ENCODE peak calls at places on chromosomes 2 and 18, in eight cellular contexts. One of them, this sample, is unnamed.

GRCh38 chr2:180085144-180085543 is 78.0 kb upstream of the CWC22 start:
- DNase-seq in IMR-90: no peak
- DNase-seq in AG04449: no peak
- DNase-seq in cardiac muscle cell: no peak
- DNase-seq in hepatocyte: no peak
- DNase-seq in HepG2: no peak
- DNase-seq in lower lobe of right lung: no peak
- DNase-seq in spleen: no peak
- DNase-seq in this sample: no peak

GRCh38 chr18:26405190-26405781 is 143.1 kb downstream of the KCTD1 start:
- DNase-seq in hepatocyte: peak; percentile 51
- DNase-seq in spleen: no peak
- DNase-seq in cardiac muscle cell: peak; percentile 58
- DNase-seq in IMR-90: peak; percentile 53
- DNase-seq in AG04449: no peak
- DNase-seq in HepG2: peak; percentile 30
- DNase-seq in lower lobe of right lung: no peak
- DNase-seq in this sample: peak; percentile 56

GRCh38 chr2:106189325-106189724 is 4.8 kb downstream of the UXS1 start:
- DNase-seq in IMR-90: no peak
- DNase-seq in HepG2: no peak
- DNase-seq in hepatocyte: no peak
- DNase-seq in spleen: no peak
- DNase-seq in lower lobe of right lung: no peak
- DNase-seq in AG04449: no peak
- DNase-seq in cardiac muscle cell: no peak
- DNase-seq in this sample: no peak

GRCh38 chr18:35528749-35529274 is 31.1 kb upstream of the INO80C start:
- DNase-seq in hepatocyte: no peak
- DNase-seq in HepG2: no peak
- DNase-seq in AG04449: no peak
- DNase-seq in lower lobe of right lung: no peak
- DNase-seq in IMR-90: no peak
- DNase-seq in cardiac muscle cell: no peak
- DNase-seq in spleen: no peak
- DNase-seq in this sample: no peak

GRCh38 chr2:191638079-191638801 is 39.7 kb upstream of the NABP1 start:
- DNase-seq in lower lobe of right lung: no peak
- DNase-seq in IMR-90: no peak
- DNase-seq in AG04449: no peak
- DNase-seq in cardiac muscle cell: no peak
- DNase-seq in HepG2: peak; percentile 68
- DNase-seq in spleen: no peak
- DNase-seq in hepatocyte: peak; percentile 33
- DNase-seq in this sample: no peak

GRCh38 chr2:176123483-176123843 is 944 bp downstream of the HOXD9 start:
- DNase-seq in lower lobe of right lung: no peak
- DNase-seq in HepG2: no peak
- DNase-seq in IMR-90: no peak
- DNase-seq in AG04449: no peak
- DNase-seq in cardiac muscle cell: no peak
- DNase-seq in hepatocyte: no peak
- DNase-seq in spleen: no peak
- DNase-seq in this sample: no peak

GRCh38 chr2:134232461-134232860 is 21.4 kb upstream of the MGAT5 start:
- DNase-seq in IMR-90: no peak
- DNase-seq in spleen: no peak
- DNase-seq in HepG2: no peak
- DNase-seq in hepatocyte: no peak
- DNase-seq in lower lobe of right lung: no peak
- DNase-seq in cardiac muscle cell: no peak
- DNase-seq in AG04449: no peak
- DNase-seq in this sample: no peak

GRCh38 chr2:67923696-67924095 is 139.1 kb downstream of the C1D start:
- DNase-seq in AG04449: no peak
- DNase-seq in hepatocyte: no peak
- DNase-seq in lower lobe of right lung: no peak
- DNase-seq in IMR-90: no peak
- DNase-seq in spleen: no peak
- DNase-seq in HepG2: no peak
- DNase-seq in cardiac muscle cell: peak; percentile 29
- DNase-seq in this sample: peak; percentile 29

GRCh38 chr2:68765739-68766377 is 31.2 kb downstream of the ARHGAP25 start:
- DNase-seq in lower lobe of right lung: no peak
- DNase-seq in spleen: no peak
- DNase-seq in HepG2: no peak
- DNase-seq in hepatocyte: no peak
- DNase-seq in AG04449: no peak
- DNase-seq in IMR-90: peak; percentile 75
- DNase-seq in cardiac muscle cell: peak; percentile 34
- DNase-seq in this sample: peak; percentile 60

GRCh38 chr2:31387850-31388249 is 26.7 kb downstream of the XDH start:
- DNase-seq in hepatocyte: no peak
- DNase-seq in AG04449: no peak
- DNase-seq in HepG2: no peak
- DNase-seq in cardiac muscle cell: no peak
- DNase-seq in spleen: no peak
- DNase-seq in IMR-90: no peak
- DNase-seq in lower lobe of right lung: no peak
- DNase-seq in this sample: no peak

GRCh38 chr18:56550121-56550520 is 88.3 kb downstream of the TXNL1 start:
- DNase-seq in IMR-90: no peak
- DNase-seq in hepatocyte: no peak
- DNase-seq in cardiac muscle cell: peak; percentile 45
- DNase-seq in AG04449: no peak
- DNase-seq in lower lobe of right lung: no peak
- DNase-seq in spleen: no peak
- DNase-seq in HepG2: no peak
- DNase-seq in this sample: peak; percentile 42

GRCh38 chr18:74478876-74479275 is 17.3 kb upstream of the CNDP2 start:
- DNase-seq in hepatocyte: no peak
- DNase-seq in IMR-90: no peak
- DNase-seq in lower lobe of right lung: no peak
- DNase-seq in AG04449: no peak
- DNase-seq in spleen: no peak
- DNase-seq in cardiac muscle cell: no peak
- DNase-seq in HepG2: no peak
- DNase-seq in this sample: no peak

GRCh38 chr18:9997711-9998110 is 83.9 kb downstream of the VAPA start:
- DNase-seq in cardiac muscle cell: no peak
- DNase-seq in AG04449: no peak
- DNase-seq in hepatocyte: no peak
- DNase-seq in lower lobe of right lung: no peak
- DNase-seq in spleen: no peak
- DNase-seq in HepG2: no peak
- DNase-seq in IMR-90: no peak
- DNase-seq in this sample: no peak

GRCh38 chr2:114729025-114729424 is 286.6 kb downstream of the DPP10 start:
- DNase-seq in lower lobe of right lung: no peak
- DNase-seq in HepG2: peak; percentile 12
- DNase-seq in spleen: no peak
- DNase-seq in cardiac muscle cell: no peak
- DNase-seq in IMR-90: no peak
- DNase-seq in AG04449: no peak
- DNase-seq in hepatocyte: peak; percentile 36
- DNase-seq in this sample: no peak
- TF ChIP-seq CTCF in lower lobe of right lung: peak; percentile 23
- TF ChIP-seq CTCF in HepG2: peak; percentile 58
- TF ChIP-seq CTCF in spleen: no peak
- TF ChIP-seq CTCF in cardiac muscle cell: no peak
- TF ChIP-seq CTCF in IMR-90: no peak
- TF ChIP-seq CTCF in AG04449: no peak
- TF ChIP-seq CTCF in hepatocyte: peak; percentile 57
- TF ChIP-seq CTCF in this sample: no peak

GRCh38 chr2:169478339-169478738 is 955 bp upstream of the BBS5 start:
- DNase-seq in HepG2: peak; percentile 28
- DNase-seq in AG04449: no peak
- DNase-seq in hepatocyte: no peak
- DNase-seq in cardiac muscle cell: peak; percentile 65
- DNase-seq in IMR-90: peak; percentile 58
- DNase-seq in lower lobe of right lung: peak; percentile 50
- DNase-seq in spleen: no peak
- DNase-seq in this sample: peak; percentile 76

GRCh38 chr2:169480079-169480465 is 778 bp downstream of the BBS5 start:
- DNase-seq in hepatocyte: no peak
- DNase-seq in AG04449: no peak
- DNase-seq in HepG2: no peak
- DNase-seq in spleen: no peak
- DNase-seq in IMR-90: peak; percentile 10
- DNase-seq in lower lobe of right lung: no peak
- DNase-seq in cardiac muscle cell: peak; percentile 24
- DNase-seq in this sample: peak; percentile 25

GRCh38 chr2:169479257-169480078 is at the start of gene BBS5:
- DNase-seq in lower lobe of right lung: peak; percentile 90
- DNase-seq in cardiac muscle cell: peak; percentile 92
- DNase-seq in spleen: peak; percentile 95
- DNase-seq in HepG2: peak; percentile 64
- DNase-seq in hepatocyte: peak; percentile 88
- DNase-seq in AG04449: peak; percentile 41
- DNase-seq in IMR-90: peak; percentile 87
- DNase-seq in this sample: peak; percentile 88

GRCh38 chr2:169476459-169476858 is 2.8 kb upstream of the BBS5 start:
- DNase-seq in spleen: no peak
- DNase-seq in lower lobe of right lung: no peak
- DNase-seq in hepatocyte: no peak
- DNase-seq in HepG2: peak; percentile 62
- DNase-seq in IMR-90: peak; percentile 61
- DNase-seq in AG04449: no peak
- DNase-seq in cardiac muscle cell: no peak
- DNase-seq in this sample: peak; percentile 28

DNA sequence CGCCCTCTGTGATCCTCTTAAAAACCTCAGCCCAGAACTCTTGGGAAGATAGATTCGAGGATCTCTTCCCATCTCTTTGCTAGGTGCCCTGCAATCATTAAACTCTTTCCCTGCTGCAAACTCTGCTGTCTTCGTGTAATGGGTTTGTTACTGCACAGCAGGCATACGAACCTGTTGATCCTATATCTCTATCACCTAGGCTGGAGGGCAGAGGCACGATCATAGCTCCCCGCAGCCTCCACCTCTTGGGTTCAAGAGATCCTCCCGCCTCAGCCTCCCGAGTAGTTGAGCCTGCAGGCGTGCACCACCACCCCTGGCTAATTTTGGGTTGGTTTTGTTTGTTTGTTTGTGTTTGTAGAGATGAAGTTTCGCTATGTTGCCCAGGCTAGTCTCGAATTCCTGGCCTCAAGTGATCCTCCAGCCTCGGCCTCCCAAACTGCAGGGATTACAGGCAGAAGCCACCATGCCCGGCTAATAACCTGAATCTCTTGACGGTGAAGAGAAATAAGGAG is 493 bp upstream of the BBS5 start:
- DNase-seq in cardiac muscle cell: no peak
- DNase-seq in AG04449: no peak
- DNase-seq in HepG2: no peak
- DNase-seq in lower lobe of right lung: no peak
- DNase-seq in IMR-90: no peak
- DNase-seq in spleen: no peak
- DNase-seq in hepatocyte: no peak
- DNase-seq in this sample: no peak
- H3K4me3 ChIP-seq in cardiac muscle cell: peak overlapping the region; percentile 48
- H3K4me3 ChIP-seq in AG04449: peak overlapping the region; percentile 81
- H3K4me3 ChIP-seq in HepG2: peak overlapping the region; percentile 85
- H3K4me3 ChIP-seq in lower lobe of right lung: peak overlapping the region; percentile 76
- H3K4me3 ChIP-seq in IMR-90: peak overlapping the region; percentile 60
- H3K4me3 ChIP-seq in spleen: peak overlapping the region; percentile 97
- H3K4me3 ChIP-seq in hepatocyte: peak overlapping the region; percentile 73
- H3K4me3 ChIP-seq in this sample: peak overlapping the region; percentile 62

DNA sequence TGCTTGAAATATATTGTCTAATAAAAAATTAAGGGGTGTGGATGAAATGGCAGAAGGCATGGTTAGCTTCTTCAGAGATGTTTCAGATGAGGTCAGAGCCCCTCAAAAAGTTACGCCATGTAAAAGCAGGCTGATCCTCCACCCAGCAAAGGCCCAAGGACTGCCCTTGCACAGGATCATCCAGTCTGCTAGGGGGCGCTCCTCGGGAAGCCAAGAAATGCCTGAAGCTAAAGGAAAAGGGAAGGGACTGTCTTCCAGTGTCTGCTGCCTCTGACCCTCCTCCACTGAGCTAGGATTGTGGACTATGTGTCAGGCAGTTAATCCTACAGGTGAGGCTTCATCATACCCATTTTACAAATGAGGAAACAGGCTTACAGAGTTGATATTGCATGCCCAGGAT is 33.8 kb upstream of the TEX51 start:
- DNase-seq in cardiac muscle cell: no peak
- DNase-seq in AG04449: no peak
- DNase-seq in IMR-90: no peak
- DNase-seq in HepG2: no peak
- DNase-seq in hepatocyte: no peak
- DNase-seq in spleen: no peak
- DNase-seq in lower lobe of right lung: no peak
- DNase-seq in this sample: no peak
- TF ChIP-seq CTCF in cardiac muscle cell: no peak
- TF ChIP-seq CTCF in AG04449: no peak
- TF ChIP-seq CTCF in IMR-90: no peak
- TF ChIP-seq CTCF in HepG2: peak; percentile 52
- TF ChIP-seq CTCF in hepatocyte: no peak
- TF ChIP-seq CTCF in spleen: no peak
- TF ChIP-seq CTCF in lower lobe of right lung: no peak
- TF ChIP-seq CTCF in this sample: peak; percentile 14

DNA sequence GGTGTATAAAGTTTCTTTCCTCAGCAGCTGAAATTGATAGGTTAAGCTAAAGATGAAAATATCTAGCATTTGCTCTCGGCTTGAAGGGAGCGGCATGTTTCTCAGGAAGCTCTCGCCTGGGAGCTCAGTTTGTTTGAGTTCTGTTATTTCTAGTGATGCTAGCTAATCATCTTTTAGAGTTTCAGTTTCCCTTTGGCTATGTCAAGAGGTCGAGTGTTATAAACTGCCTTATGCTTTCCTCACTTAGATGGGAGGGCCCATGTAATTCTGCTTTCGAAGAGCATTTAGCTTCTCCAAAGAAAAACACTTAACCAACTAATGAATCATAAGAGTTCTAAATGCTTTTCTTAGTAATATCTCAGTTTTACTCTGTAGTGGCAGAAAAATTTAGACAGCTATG is 33.6 kb downstream of the PLCL1 start:
- DNase-seq in lower lobe of right lung: no peak
- DNase-seq in HepG2: no peak
- DNase-seq in IMR-90: peak; percentile 36
- DNase-seq in cardiac muscle cell: peak; percentile 39
- DNase-seq in hepatocyte: no peak
- DNase-seq in spleen: no peak
- DNase-seq in AG04449: no peak
- DNase-seq in this sample: peak; percentile 66
- H3K4me3 ChIP-seq in lower lobe of right lung: peak overlapping the region; percentile 30
- H3K4me3 ChIP-seq in HepG2: no peak overlapping the region
- H3K4me3 ChIP-seq in IMR-90: peak overlapping the region; percentile 35
- H3K4me3 ChIP-seq in cardiac muscle cell: no peak overlapping the region
- H3K4me3 ChIP-seq in hepatocyte: no peak overlapping the region
- H3K4me3 ChIP-seq in spleen: peak overlapping the region; percentile 1
- H3K4me3 ChIP-seq in AG04449: no peak overlapping the region
- H3K4me3 ChIP-seq in this sample: no peak overlapping the region